ENCODE peak calls at places on chromosomes 1 and 21, in eight cellular contexts. S is AG09309, U is choroid plexus epithelial cell, L is AG04449, X is PC-9, T is psoas muscle, K is uterus, P is upper lobe of right lung. N is an unnamed sample.

GRCh38 chr1:33152685-33153432 is 29.0 kb downstream of the TRIM62 start:
- DNase-seq in P (no peak), S (no peak), U (peak), K (peak), T (peak), L (no peak), X (no peak), N (peak)

GRCh38 chr1:203278087-203278884 is 27.0 kb upstream of the BTG2 start:
- DNase-seq in U (peak), T (peak), K (peak), L (peak), P (peak), S (peak), X (no peak), N (peak)

GRCh38 chr1:224641030-224641429 is 24.9 kb downstream of the CNIH3 start:
- DNase-seq in L (no peak), S (no peak), P (no peak), X (no peak), T (no peak), U (no peak), K (no peak), N (no peak)

GRCh38 chr1:14989931-14990728 is 163.4 kb upstream of the TMEM51 start:
- DNase-seq in L (no peak), X (no peak), U (no peak), S (no peak), T (no peak), P (no peak), K (no peak), N (no peak)

GRCh38 chr1:1374068-1374860 is 743 bp downstream of the AURKAIP1 start:
- DNase-seq in X (no peak), T (peak), S (no peak), K (no peak), P (peak), U (no peak), L (no peak), N (no peak)

GRCh38 chr1:19028110-19028509 is 71.6 kb upstream of the IFFO2 start:
- DNase-seq in K (no peak), X (no peak), S (no peak), T (no peak), U (no peak), L (no peak), P (no peak), N (no peak)

GRCh38 chr1:230863449-230863848 is 4.9 kb downstream of the C1orf198 start:
- DNase-seq in X (peak), U (no peak), T (peak), K (no peak), P (peak), S (no peak), L (no peak), N (no peak)

GRCh38 chr1:108715932-108716331 is 3.2 kb downstream of the FNDC7 start:
- DNase-seq in U (no peak), K (no peak), P (no peak), L (no peak), S (no peak), X (no peak), T (no peak), N (peak)

DNA sequence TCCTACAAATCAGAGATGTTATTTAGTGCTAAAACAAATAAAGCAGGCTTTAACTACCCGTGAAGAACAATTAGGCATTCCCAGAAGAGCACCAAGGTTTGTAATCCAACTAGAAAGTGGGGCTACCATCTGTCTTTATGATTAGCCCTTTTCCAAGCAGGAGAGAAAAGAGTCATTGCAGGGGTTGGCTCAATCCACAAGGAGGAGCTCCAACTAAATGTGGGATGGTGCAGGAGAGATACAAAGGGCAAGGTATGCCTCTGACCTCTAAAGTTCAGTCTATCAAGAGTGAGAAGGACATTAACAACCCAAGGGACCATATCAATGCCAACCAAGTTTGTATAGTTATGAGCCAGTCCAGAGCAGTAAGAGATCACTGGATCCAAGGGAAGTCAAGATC is 382.7 kb upstream of the DUSP10 start:
- DNase-seq in X (no peak), L (no peak), P (no peak), S (no peak), T (no peak), K (no peak), U (no peak), N (no peak)
- TF ChIP-seq CTCF in X (peak), L (peak), P (no peak), S (peak), T (no peak), K (no peak), U (peak), N (no peak)

DNA sequence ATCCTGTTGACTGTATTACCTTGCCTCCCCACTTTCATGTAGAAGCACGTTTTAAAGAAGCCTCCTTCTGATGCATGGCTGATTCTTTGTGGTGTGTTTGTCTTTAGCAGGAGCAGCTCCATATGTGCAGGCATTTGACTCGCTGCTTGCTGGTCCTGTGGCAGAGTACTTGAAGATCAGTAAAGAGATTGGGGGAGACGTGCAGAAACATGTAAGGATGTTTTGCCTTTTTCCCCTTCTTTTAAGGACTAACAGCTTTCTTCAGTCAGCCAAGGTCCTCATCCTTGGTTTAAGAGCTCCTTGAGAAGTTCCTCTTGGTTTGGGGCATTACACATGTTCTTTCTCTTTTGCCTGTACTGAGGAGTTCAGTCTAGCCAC is 19.4 kb downstream of the CAP1 start:
- DNase-seq in S (no peak), P (no peak), K (no peak), L (no peak), T (no peak), U (no peak), X (no peak), N (no peak)
- H3K4me3 ChIP-seq in S (no peak), P (no peak), K (no peak), L (no peak), T (no peak), U (no peak), X (no peak), N (no peak)

DNA sequence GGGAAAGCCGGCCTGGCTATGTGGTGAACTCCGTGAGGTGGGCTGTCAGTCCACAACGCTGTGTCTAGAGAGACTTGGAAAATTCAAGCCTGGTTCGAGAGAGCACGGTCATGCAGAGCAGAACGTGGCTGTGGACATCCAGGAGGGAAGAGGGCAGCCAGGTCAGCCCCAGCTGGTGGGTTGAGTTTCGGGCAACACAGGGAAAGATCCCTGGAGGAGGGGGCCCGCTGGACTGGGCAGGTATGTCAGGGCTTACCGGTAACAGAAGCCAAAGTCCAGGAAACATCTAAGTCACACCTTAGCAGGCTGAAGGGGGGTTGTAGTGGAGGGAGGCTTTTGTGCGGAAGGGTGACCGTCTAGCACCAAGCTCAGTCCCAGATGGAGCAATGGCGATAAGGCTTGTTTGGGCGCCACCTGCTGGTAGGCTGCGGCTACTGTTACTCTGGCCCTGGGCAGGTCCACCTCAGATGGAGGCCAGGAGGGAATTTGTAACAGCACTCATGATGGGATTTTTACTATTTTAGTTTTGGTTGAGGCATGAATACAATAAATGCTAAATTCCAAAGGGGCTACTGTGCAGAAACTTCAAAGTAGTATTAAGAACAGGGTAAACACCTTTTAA is 143.3 kb upstream of the ZNF644 start:
- DNase-seq in U (peak), S (peak), P (peak), L (no peak), T (peak), K (peak), X (peak), N (peak)
- TF ChIP-seq CTCF in U (peak), S (peak), P (peak), L (peak), T (peak), K (peak), X (peak), N (peak)

DNA sequence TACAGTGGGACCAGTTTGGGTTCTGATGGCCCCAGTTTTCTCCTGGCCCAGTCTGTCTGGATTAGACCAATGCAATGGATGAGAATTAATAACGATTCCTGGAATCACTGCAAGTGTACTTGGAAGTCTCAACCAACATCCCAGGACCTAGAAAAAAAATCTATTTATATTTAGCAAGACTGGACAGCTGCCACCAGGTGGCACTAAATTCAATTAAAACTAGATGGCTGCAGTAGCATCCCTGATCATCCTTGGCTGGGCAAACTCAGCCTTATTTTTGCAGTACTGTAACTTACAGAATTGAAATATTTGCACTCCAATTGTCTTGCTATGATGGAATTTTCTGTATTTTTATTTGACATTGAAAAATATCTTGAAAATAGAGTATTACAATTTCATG is 165.7 kb downstream of the NCAM2 start:
- DNase-seq in T (no peak), K (peak), L (peak), S (peak), X (peak), U (peak), P (no peak), N (peak)
- H3K4me3 ChIP-seq in T (no peak), K (no peak), L (no peak), S (no peak), X (no peak), U (no peak), P (no peak), N (no peak)

N was measured in fibroblast of the aortic adventitia.